ENCODE peak calls at places on chromosomes 11 and 22, in five cellular contexts. Y, M, O, K and I are unnamed samples.

GRCh38 chr11:81967242-81967641 is 766.4 kb downstream of the FAM181B start:
- DNase-seq in Y (no peak), M (no peak), O (no peak), K (no peak), I (no peak)

GRCh38 chr11:88208742-88209141 is 33.5 kb upstream of the RAB38 start:
- DNase-seq in Y (no peak), M (no peak), O (no peak), K (peak; percentile 82), I (no peak)

GRCh38 chr22:46093796-46094195 is 56.5 kb upstream of the PPARA start:
- DNase-seq in Y (no peak), M (no peak), O (no peak), K (no peak), I (no peak)

GRCh38 chr11:10351768-10352641 is 47.1 kb downstream of the ADM start:
- DNase-seq in Y (peak; percentile 50), M (no peak), O (peak; percentile 21), K (no peak), I (no peak)

GRCh38 chr11:68470304-68470811 is 9.8 kb downstream of the PPP6R3 start:
- DNase-seq in Y (no peak), M (no peak), O (no peak), K (no peak), I (no peak)

GRCh38 chr22:38034278-38034882 is 22.8 kb upstream of the PICK1 start:
- DNase-seq in Y (peak; percentile 64), M (peak; percentile 57), O (peak; percentile 85), K (peak; percentile 96), I (no peak)

GRCh38 chr22:50727678-50728522 is 10.1 kb upstream of the ACR start:
- DNase-seq in Y (no peak), M (no peak), O (no peak), K (no peak), I (no peak)

GRCh38 chr11:128291835-128292234 is 295.5 kb downstream of the ETS1 start:
- DNase-seq in Y (no peak), M (no peak), O (no peak), K (no peak), I (no peak)

GRCh38 chr11:111528557-111528956 is 12.0 kb upstream of the LAYN start:
- DNase-seq in Y (no peak), M (no peak), O (no peak), K (no peak), I (no peak)
- TF ChIP-seq CTCF in Y (no peak), M (no peak), O (no peak), K (no peak), I (no peak)

GRCh38 chr22:26564672-26565071 is 25.3 kb downstream of the TPST2 start:
- DNase-seq in Y (no peak), M (no peak), O (no peak), K (no peak), I (no peak)

GRCh38 chr22:26565889-26566288 is 24.0 kb downstream of the TPST2 start:
- DNase-seq in Y (no peak), M (no peak), O (no peak), K (peak; percentile 37), I (no peak)

GRCh38 chr22:26565181-26565580 is 24.8 kb downstream of the TPST2 start:
- DNase-seq in Y (no peak), M (no peak), O (no peak), K (no peak), I (no peak)

GRCh38 chr22:26563022-26563421 is 26.9 kb downstream of the TPST2 start:
- DNase-seq in Y (no peak), M (no peak), O (no peak), K (no peak), I (no peak)

DNA sequence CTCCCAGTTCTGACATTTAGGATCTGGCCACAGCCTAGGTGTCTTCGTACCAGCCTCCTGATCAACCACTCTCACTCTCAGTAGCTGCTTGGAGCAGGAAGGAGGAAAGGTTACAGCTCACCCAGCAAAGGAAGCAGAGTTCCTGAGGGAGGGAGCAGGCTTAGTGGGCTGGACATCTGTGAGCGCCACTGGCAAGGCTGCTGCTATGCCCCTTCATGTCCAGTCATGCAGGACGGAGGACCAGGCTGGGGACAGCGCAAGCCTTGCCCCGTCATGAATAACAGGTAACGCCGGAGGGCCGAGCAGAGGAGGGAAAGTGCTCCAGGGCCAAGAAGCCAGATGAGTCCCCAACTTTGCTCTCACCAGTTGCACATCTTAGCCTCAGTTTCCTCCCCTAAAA is 25.8 kb downstream of the TPST2 start:
- DNase-seq in Y (no peak), M (no peak), O (no peak), K (no peak), I (no peak)
- TF ChIP-seq POLR2A in Y (no peak), M (no peak), O (no peak), K (no peak), I (no peak)

GRCh38 chr11:131867457-131868257 is 497.2 kb downstream of the NTM start:
- DNase-seq in Y (peak; percentile 55), M (peak; percentile 58), O (no peak), K (peak; percentile 52), I (no peak)

GRCh38 chr11:131864205-131864604 is 493.8 kb downstream of the NTM start:
- DNase-seq in Y (no peak), M (no peak), O (no peak), K (no peak), I (no peak)

GRCh38 chr11:131868769-131869482 is 498.5 kb downstream of the NTM start:
- DNase-seq in Y (no peak), M (no peak), O (no peak), K (no peak), I (no peak)

GRCh38 chr11:131865860-131866259 is 495.4 kb downstream of the NTM start:
- DNase-seq in Y (no peak), M (no peak), O (no peak), K (no peak), I (no peak)

DNA sequence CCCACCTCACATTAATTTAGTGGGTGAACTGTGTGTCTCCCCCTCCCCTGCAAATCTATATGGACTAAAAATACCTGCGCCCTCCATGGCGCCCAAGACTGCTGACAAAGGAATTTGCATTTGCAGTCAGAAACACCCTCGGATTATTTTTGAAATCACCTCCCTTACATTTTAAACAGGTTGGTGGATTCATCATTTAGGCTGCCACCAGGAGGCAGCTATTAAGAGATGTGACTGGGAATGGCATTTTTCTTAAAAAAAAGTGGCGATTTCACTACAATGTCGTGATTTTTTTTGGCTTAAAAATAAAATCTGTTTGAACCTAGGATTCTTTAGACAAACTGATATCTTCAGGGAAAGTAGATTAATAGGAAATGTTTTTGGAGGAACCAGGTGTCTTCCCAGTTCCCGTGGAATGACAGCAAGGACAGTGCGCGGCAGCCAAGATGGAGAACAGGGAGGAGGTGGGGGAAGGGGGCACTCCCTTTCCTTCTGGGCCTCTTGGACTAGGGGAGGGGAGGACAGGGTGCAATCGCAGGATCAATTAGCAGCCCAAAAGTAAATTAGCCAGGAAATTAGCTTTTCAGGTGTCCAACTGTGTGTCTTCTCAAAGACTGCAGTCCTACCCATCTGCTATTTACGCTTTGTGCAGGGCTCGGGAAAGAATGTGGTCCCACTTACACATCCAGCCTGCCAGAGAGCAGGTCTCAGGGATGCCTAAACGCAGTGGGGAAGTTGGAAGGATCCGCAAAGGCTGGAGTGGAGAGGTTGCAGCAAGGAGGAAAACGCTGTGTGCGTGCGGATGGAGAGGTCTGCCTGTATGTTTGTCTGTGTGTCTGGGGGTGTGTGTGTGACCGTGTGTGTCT is 496.4 kb downstream of the NTM start:
- DNase-seq in Y (no peak), M (no peak), O (no peak), K (no peak), I (no peak)
- TF ChIP-seq CTCF in Y (no peak), M (no peak), O (no peak), K (no peak), I (no peak)

GRCh38 chr11:110125632-110126031 is 32.4 kb downstream of the ZC3H12C start:
- DNase-seq in Y (no peak), M (no peak), O (no peak), K (no peak), I (no peak)
- TF ChIP-seq POLR2A in Y (no peak), M (no peak), O (no peak), K (no peak), I (no peak)

DNA sequence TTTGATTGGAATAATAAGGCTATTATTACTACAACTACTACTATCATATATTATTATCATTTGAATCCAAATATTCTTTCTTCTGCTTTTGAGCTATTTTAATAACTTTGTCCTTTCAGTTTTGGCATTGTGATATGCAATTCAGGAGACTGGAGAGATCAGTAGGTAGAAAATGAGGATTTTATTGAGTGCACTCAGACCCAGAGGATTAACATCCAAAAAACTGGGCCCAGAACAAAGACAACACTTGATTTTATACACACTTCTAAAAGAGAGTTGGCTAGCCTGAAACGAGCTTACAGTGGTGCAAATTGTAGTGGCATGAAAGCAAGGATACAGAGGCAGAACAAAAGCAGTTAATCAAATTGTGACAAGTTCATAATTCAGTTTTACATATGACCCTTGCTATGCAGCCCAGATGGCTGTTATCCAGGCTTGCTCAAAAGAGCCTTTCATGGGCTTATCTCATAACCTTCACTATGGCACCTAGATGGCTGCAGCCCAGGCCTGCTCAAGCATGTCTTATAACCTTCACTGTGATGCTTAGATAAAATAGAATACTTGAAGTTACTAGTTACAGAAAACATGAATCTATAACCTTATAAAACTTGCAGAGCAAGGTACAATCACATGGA is 796.3 kb upstream of the RAG2 start:
- DNase-seq in Y (no peak), M (no peak), O (no peak), K (peak; percentile 9), I (no peak)
- TF ChIP-seq CTCF in Y (no peak), M (no peak), O (no peak), K (no peak), I (no peak)

DNA sequence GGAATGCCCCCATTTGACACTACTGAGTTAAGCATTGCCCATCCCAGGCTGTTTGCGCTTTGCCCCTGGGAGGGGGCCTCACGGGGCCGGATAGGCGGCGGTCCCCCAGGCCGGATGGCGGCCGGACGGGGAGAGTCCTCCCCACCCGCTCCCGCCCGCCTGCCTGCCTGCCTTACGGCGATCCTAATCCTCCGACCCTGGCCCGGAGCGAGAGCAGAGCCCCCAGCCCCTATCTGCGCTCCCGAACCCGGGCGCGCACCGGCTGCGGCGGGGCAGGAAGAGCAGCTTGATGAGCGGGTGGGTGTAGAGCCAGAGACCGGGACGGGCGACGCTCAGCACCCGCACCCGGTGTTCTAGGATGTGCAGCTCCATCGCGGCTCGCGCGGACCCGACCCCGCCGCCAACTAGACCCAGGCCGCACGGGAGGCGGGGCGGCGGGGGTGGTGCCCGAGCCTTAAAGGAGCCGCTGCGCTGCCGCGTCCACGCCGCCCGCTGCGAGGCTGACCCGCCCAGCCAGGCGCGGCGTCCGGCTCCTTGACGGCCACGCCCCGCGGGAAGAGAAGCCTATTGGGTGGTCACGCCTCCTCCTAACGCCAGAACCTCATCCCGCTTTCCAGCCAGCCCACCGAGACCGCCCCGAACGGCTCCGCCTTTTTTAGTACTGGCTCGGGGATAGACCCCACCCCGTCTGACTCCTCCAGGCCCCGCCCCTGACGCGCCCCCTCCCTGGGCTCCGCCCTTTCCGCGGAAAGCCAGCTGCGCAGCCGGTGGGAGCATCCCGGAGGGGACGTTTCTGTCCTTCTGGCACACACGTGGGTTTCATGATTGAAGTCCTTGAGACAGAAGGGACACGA is at the start of gene CASTOR1:
- DNase-seq in Y (peak; percentile 99), M (peak; percentile 99), O (peak; percentile 96), K (peak; percentile 96), I (peak; percentile 82)
- TF ChIP-seq POLR2A in Y (peak; percentile 88), M (peak; percentile 63), O (peak; percentile 36), K (no peak), I (peak; percentile 77)

GRCh38 chr11:24400059-24400665 is 96.7 kb upstream of the LUZP2 start:
- DNase-seq in Y (no peak), M (no peak), O (no peak), K (no peak), I (no peak)
- TF ChIP-seq CTCF in Y (no peak), M (no peak), O (no peak), K (no peak), I (no peak)